ENCODE peak calls at places on chromosomes 2 and 18, in five cellular contexts. E, B, U, Z and R are unnamed samples.

GRCh38 chr2:40168032-40168431 is 283.9 kb downstream of the SLC8A1 start:
- DNase-seq in B (no peak), Z (no peak), E (no peak), U (no peak), R (no peak)

GRCh38 chr2:121903037-121903689 is 147.7 kb downstream of the TSN start:
- DNase-seq in B (no peak), E (no peak), U (no peak), Z (no peak), R (no peak)

GRCh38 chr18:37502036-37502435 is 63.6 kb downstream of the CELF4 start:
- DNase-seq in Z (no peak), U (no peak), B (no peak), E (no peak), R (no peak)

GRCh38 chr18:58316400-58316942 is 272.4 kb downstream of the NEDD4L start:
- DNase-seq in Z (no peak), B (no peak), E (no peak), U (no peak), R (no peak)

GRCh38 chr18:3624818-3625716 is 175.1 kb downstream of the TGIF1 start:
- DNase-seq in E (peak), Z (no peak), U (no peak), B (no peak), R (no peak)

GRCh38 chr2:120934221-120934639 is 198.6 kb downstream of the GLI2 start:
- DNase-seq in Z (no peak), E (no peak), U (no peak), B (no peak), R (no peak)

GRCh38 chr2:111168528-111168929 is 47.8 kb downstream of the BCL2L11 start:
- DNase-seq in B (no peak), E (peak), U (peak), Z (no peak), R (no peak)

GRCh38 chr18:6281874-6282273 is 132.8 kb downstream of the L3MBTL4 start:
- DNase-seq in B (no peak), Z (no peak), E (no peak), U (no peak), R (no peak)

GRCh38 chr18:57916684-57917083 is 113.6 kb upstream of the ATP8B1 start:
- DNase-seq in B (no peak), Z (no peak), E (no peak), U (no peak), R (no peak)

GRCh38 chr2:65658871-65659270 is 226.5 kb upstream of the SPRED2 start:
- DNase-seq in Z (no peak), E (peak), B (no peak), U (no peak), R (no peak)

GRCh38 chr2:179963626-179964025 is 43.5 kb downstream of the CWC22 start:
- DNase-seq in Z (no peak), U (no peak), B (no peak), E (peak), R (no peak)

GRCh38 chr18:75656035-75656434 is 228.5 kb upstream of the SMIM21 start:
- DNase-seq in Z (peak), E (no peak), U (no peak), B (no peak), R (no peak)

GRCh38 chr2:163716101-163716500 is 19.7 kb downstream of the FIGN start:
- DNase-seq in Z (no peak), B (no peak), U (no peak), E (no peak), R (no peak)

GRCh38 chr18:6746386-6746960 is 17.0 kb downstream of the ARHGAP28 start:
- DNase-seq in B (no peak), E (peak), U (no peak), Z (no peak), R (no peak)

GRCh38 chr2:241095594-241096290 is 6.3 kb downstream of the MTERF4 start:
- DNase-seq in E (no peak), Z (no peak), U (no peak), B (no peak), R (no peak)

GRCh38 chr2:39593439-39594393 is 72.0 kb upstream of the TMEM178A start:
- DNase-seq in Z (peak), E (peak), B (no peak), U (no peak), R (no peak)

GRCh38 chr18:9665311-9665710 is 42.8 kb upstream of the RAB31 start:
- DNase-seq in E (peak), Z (no peak), U (no peak), B (no peak), R (no peak)

GRCh38 chr18:76450912-76451421 is 44.1 kb downstream of the ZNF516 start:
- DNase-seq in B (no peak), Z (peak), U (peak), E (no peak), R (peak)

GRCh38 chr18:9531791-9532410 is 56.6 kb downstream of the RALBP1 start:
- DNase-seq in E (peak), Z (no peak), U (no peak), B (no peak), R (no peak)

GRCh38 chr2:25310965-25311865 is 30.5 kb downstream of the DNMT3A start:
- DNase-seq in Z (peak), E (no peak), B (peak), U (no peak), R (peak)

GRCh38 chr2:168997794-168998193 is 33.3 kb downstream of the ABCB11 start:
- DNase-seq in E (peak), B (no peak), U (no peak), Z (no peak), R (no peak)

GRCh38 chr18:62643181-62643580 is 72.2 kb upstream of the PHLPP1 start:
- DNase-seq in B (no peak), U (no peak), E (no peak), Z (peak), R (no peak)

GRCh38 chr18:32072321-32072720 is 19.4 kb upstream of the RNF138 start:
- DNase-seq in Z (no peak), E (no peak), B (no peak), U (no peak), R (no peak)

GRCh38 chr2:10240911-10241610 is 61.6 kb upstream of the HPCAL1 start:
- DNase-seq in E (no peak), Z (no peak), B (peak), U (peak), R (peak)

GRCh38 chr2:664063-664462 is 13.1 kb downstream of the TMEM18 start:
- DNase-seq in B (no peak), E (no peak), U (no peak), Z (no peak), R (no peak)

GRCh38 chr2:110735366-110735765 is 3.0 kb downstream of the ACOXL start:
- DNase-seq in B (peak), E (no peak), U (no peak), Z (no peak), R (peak)

GRCh38 chr2:58535182-58535581 is 294.1 kb upstream of the FANCL start:
- DNase-seq in E (no peak), U (no peak), Z (peak), B (no peak), R (no peak)

GRCh38 chr2:170917219-170917851 is 11.7 kb upstream of the GORASP2 start:
- DNase-seq in U (no peak), E (no peak), Z (peak), B (no peak), R (no peak)

GRCh38 chr18:12011962-12012549 is 30.7 kb downstream of the IMPA2 start:
- DNase-seq in E (peak), Z (no peak), U (no peak), B (peak), R (peak)

GRCh38 chr2:69742170-69742952 is 427 bp downstream of the ANXA4 start:
- DNase-seq in U (peak), Z (no peak), B (no peak), E (peak), R (no peak)

GRCh38 chr2:223860809-223861738 is 23.7 kb upstream of the AP1S3 start:
- DNase-seq in Z (no peak), B (no peak), U (no peak), E (peak), R (no peak)
- TF ChIP-seq CTCF in Z (no peak), B (no peak), U (no peak), E (no peak), R (no peak)

GRCh38 chr2:63163231-63163845 is 112.7 kb downstream of the OTX1 start:
- DNase-seq in Z (no peak), B (no peak), E (no peak), U (no peak), R (no peak)
- TF ChIP-seq CTCF in Z (no peak), B (no peak), E (no peak), U (no peak), R (no peak)

GRCh38 chr2:43238813-43239212 is 12.4 kb upstream of the ZFP36L2 start:
- DNase-seq in U (no peak), E (no peak), B (no peak), Z (no peak), R (no peak)

GRCh38 chr2:43240762-43241150 is 14.3 kb upstream of the ZFP36L2 start:
- DNase-seq in E (no peak), U (no peak), B (no peak), Z (no peak), R (no peak)

GRCh38 chr2:43238176-43238575 is 11.8 kb upstream of the ZFP36L2 start:
- DNase-seq in E (peak), Z (no peak), B (no peak), U (no peak), R (no peak)

GRCh38 chr2:43241558-43241957 is 15.2 kb upstream of the ZFP36L2 start:
- DNase-seq in E (no peak), Z (no peak), U (peak), B (no peak), R (no peak)

GRCh38 chr2:43239981-43240761 is 13.8 kb upstream of the ZFP36L2 start:
- DNase-seq in U (no peak), Z (no peak), B (no peak), E (no peak), R (no peak)
- TF ChIP-seq CTCF in U (peak), Z (peak), B (no peak), E (peak), R (no peak)

DNA sequence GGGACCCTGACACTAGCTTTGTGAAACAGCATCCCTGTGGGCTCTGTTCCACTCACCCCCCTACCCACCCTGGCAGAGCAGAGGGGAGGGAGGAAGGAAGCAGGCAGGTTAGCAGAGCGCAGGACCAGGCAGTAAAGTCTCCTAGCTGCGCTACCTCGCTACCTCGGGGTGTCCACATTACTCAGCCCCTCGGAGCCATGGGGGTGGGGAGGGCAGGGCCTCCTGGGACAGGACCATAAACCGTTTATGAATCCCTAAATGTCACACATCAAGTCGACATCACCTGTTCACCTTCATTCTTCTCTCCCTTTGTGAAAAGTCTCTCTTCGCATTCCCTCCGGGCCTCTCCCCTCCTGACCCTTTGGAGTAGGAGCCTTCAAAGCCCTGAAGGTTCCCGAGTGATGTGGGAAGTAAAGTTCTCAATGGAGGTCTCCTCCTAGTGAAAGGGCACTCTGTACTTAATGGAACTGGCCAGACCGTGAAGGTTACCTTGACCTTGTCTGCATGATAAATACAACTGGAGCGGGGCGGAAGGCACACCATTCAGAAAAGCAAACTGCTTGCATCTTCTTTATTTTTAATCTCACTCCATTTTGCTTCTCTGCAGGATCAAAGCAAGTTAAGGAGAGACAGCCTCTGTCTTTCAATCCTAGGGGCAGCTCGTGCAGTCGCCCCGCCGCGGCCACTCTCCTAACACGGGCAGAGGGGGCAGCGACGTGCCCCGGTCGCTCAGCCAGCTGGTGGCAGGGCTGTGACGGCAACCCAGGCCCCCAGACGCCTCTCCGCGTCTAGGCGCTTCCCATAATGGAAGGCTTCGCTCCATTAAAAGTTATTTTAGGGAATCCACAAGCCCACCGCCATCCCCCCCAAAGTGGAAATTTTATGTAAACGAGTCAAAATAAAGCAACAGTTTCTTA is 23.8 kb upstream of the SMAD7 start:
- DNase-seq in U (peak), B (no peak), E (no peak), Z (peak), R (no peak)
- TF ChIP-seq CTCF in U (no peak), B (no peak), E (no peak), Z (peak), R (no peak)

GRCh38 chr2:218292700-218293014 is 354 bp upstream of the TMBIM1 start:
- DNase-seq in E (no peak), Z (no peak), U (no peak), B (no peak), R (no peak)
- TF ChIP-seq CTCF in E (no peak), Z (no peak), U (no peak), B (no peak), R (no peak)